ENCODE peak calls at places on chromosomes 11 and 22, in eight cellular contexts. T is Peyer's patch, N is cardiac fibroblast, E is GM12878, V is Panc1, G is H1, C is fibroblast of the aortic adventitia, X is WTC11. O is an unnamed sample.

GRCh38 chr11:65468874-65469333 is 29.9 kb upstream of the MALAT1 start:
- DNase-seq in G (no peak), X (peak), V (no peak), E (no peak), T (peak), N (peak), C (no peak), O (no peak)

GRCh38 chr22:20630873-20631617 is 123.6 kb downstream of the MED15 start:
- DNase-seq in E (no peak), T (no peak), V (no peak), C (no peak), X (no peak), N (no peak), G (no peak), O (no peak)

GRCh38 chr11:77107950-77108349 is 5.3 kb downstream of the OMP start:
- DNase-seq in G (no peak), N (peak), T (peak), C (peak), V (peak), E (no peak), X (no peak), O (peak)

GRCh38 chr22:22380098-22381030 is 128.2 kb downstream of the ZNF280B start:
- DNase-seq in N (no peak), G (no peak), C (no peak), X (peak), E (no peak), T (peak), V (no peak), O (no peak)

GRCh38 chr11:117855452-117855851 is 21.0 kb downstream of the FXYD6 start:
- DNase-seq in V (no peak), E (no peak), C (no peak), G (no peak), N (no peak), T (no peak), X (no peak), O (no peak)

GRCh38 chr11:134515081-134515960 is 103.3 kb upstream of the B3GAT1 start:
- DNase-seq in V (no peak), C (no peak), E (no peak), X (no peak), T (peak), G (no peak), N (no peak), O (no peak)

GRCh38 chr11:131664811-131665210 is 294.4 kb downstream of the NTM start:
- DNase-seq in X (no peak), T (no peak), C (no peak), V (no peak), G (no peak), E (no peak), N (no peak), O (no peak)

GRCh38 chr11:2576536-2576935 is 123.3 kb downstream of the KCNQ1OT1 start:
- DNase-seq in V (no peak), X (peak), N (no peak), G (no peak), E (no peak), T (peak), C (no peak), O (no peak)

GRCh38 chr11:46472662-46472994 is 81.1 kb upstream of the CHRM4 start:
- DNase-seq in C (no peak), V (no peak), N (no peak), T (peak), E (no peak), G (no peak), X (no peak), O (no peak)

GRCh38 chr11:61581931-61582330 is 1.1 kb upstream of the SYT7 start:
- DNase-seq in G (no peak), C (no peak), T (no peak), E (no peak), V (no peak), N (no peak), X (no peak), O (no peak)

GRCh38 chr11:35059040-35059439 is 79.9 kb upstream of the CD44 start:
- DNase-seq in X (no peak), G (no peak), V (no peak), N (no peak), T (no peak), C (no peak), E (no peak), O (no peak)

GRCh38 chr22:46577361-46578249 is 40.2 kb upstream of the CELSR1 start:
- DNase-seq in E (no peak), N (no peak), G (no peak), C (no peak), V (no peak), T (peak), X (peak), O (no peak)

GRCh38 chr11:107770546-107770945 is 58.7 kb upstream of the SLN start:
- DNase-seq in E (no peak), G (no peak), C (no peak), X (no peak), T (no peak), V (no peak), N (peak), O (peak)

GRCh38 chr11:116055064-116055463 is 550.8 kb upstream of the CADM1 start:
- DNase-seq in G (no peak), T (no peak), E (no peak), X (no peak), N (no peak), V (no peak), C (no peak), O (no peak)

GRCh38 chr11:89608234-89608966 is 101.7 kb upstream of the TRIM77 start:
- DNase-seq in C (no peak), N (no peak), T (no peak), X (no peak), E (no peak), V (no peak), G (no peak), O (no peak)

GRCh38 chr11:95469268-95469667 is 238.3 kb upstream of the SESN3 start:
- DNase-seq in X (no peak), T (no peak), V (no peak), E (no peak), N (no peak), G (no peak), C (no peak), O (no peak)

GRCh38 chr11:77203901-77204755 is 76.1 kb downstream of the MYO7A start:
- DNase-seq in G (no peak), V (no peak), C (no peak), N (no peak), E (no peak), X (peak), T (peak), O (no peak)

GRCh38 chr11:61274084-61274483 is 21.0 kb downstream of the VWCE start:
- DNase-seq in G (no peak), N (no peak), V (no peak), X (no peak), T (no peak), E (no peak), C (no peak), O (no peak)

GRCh38 chr22:50532824-50533344 is 3.1 kb upstream of the TYMP start:
- DNase-seq in T (no peak), G (no peak), C (no peak), X (no peak), E (no peak), N (no peak), V (no peak), O (no peak)

GRCh38 chr11:75793966-75794365 is 21.0 kb upstream of the UVRAG start:
- DNase-seq in V (no peak), C (no peak), G (no peak), T (no peak), X (no peak), N (no peak), E (no peak), O (no peak)

GRCh38 chr11:34242037-34242625 is 115.7 kb downstream of the ABTB2 start:
- DNase-seq in N (peak), C (peak), X (no peak), V (no peak), E (no peak), T (peak), G (no peak), O (no peak)

GRCh38 chr11:12932485-12932884 is 76.6 kb upstream of the RASSF10 start:
- DNase-seq in G (no peak), X (no peak), V (no peak), T (no peak), E (no peak), N (no peak), C (no peak), O (no peak)

GRCh38 chr11:61021661-61022212 is 50.3 kb downstream of the CD6 start:
- DNase-seq in T (peak), V (no peak), E (no peak), C (no peak), X (peak), G (peak), N (no peak), O (no peak)

GRCh38 chr11:45413156-45413833 is 127.2 kb upstream of the SYT13 start:
- DNase-seq in G (no peak), E (no peak), C (no peak), T (no peak), N (peak), X (no peak), V (no peak), O (no peak)

GRCh38 chr11:90113541-90113940 is 20.9 kb upstream of the NAALAD2 start:
- DNase-seq in C (peak), E (no peak), V (no peak), N (peak), X (no peak), G (no peak), T (no peak), O (peak)

GRCh38 chr22:48720662-48721393 is 1106.8 kb downstream of the BRD1 start:
- DNase-seq in C (no peak), X (no peak), E (no peak), V (no peak), G (no peak), N (no peak), T (no peak), O (no peak)

GRCh38 chr11:117154468-117154867 is 10.4 kb downstream of the PAFAH1B2 start:
- DNase-seq in E (no peak), G (no peak), C (no peak), V (no peak), N (no peak), T (no peak), X (no peak), O (no peak)

GRCh38 chr22:32473388-32473952 is 1.1 kb upstream of the FBXO7 start:
- DNase-seq in V (no peak), E (peak), G (no peak), X (no peak), T (peak), C (peak), N (peak), O (peak)

GRCh38 chr11:16225623-16226022 is 130.7 kb downstream of the SOX6 start:
- DNase-seq in N (no peak), E (no peak), V (no peak), X (no peak), C (no peak), T (no peak), G (no peak), O (no peak)

GRCh38 chr11:107457205-107457557 is 444 bp downstream of the CWF19L2 start:
- DNase-seq in X (no peak), G (no peak), T (no peak), V (peak), N (no peak), C (no peak), E (no peak), O (no peak)

GRCh38 chr22:42289671-42290269 is 19.3 kb upstream of the TCF20 start:
- DNase-seq in C (no peak), X (no peak), G (no peak), E (no peak), V (no peak), N (no peak), T (no peak), O (no peak)

GRCh38 chr11:118117790-118118601 is 31.2 kb upstream of the SMIM35 start:
- DNase-seq in N (no peak), X (no peak), E (no peak), V (no peak), G (no peak), C (no peak), T (no peak), O (no peak)

GRCh38 chr11:129333873-129334272 is 41.8 kb upstream of the BARX2 start:
- DNase-seq in V (no peak), E (no peak), C (no peak), G (no peak), N (no peak), T (no peak), X (no peak), O (no peak)

GRCh38 chr11:124442847-124443246 is 2.6 kb downstream of the OR8B8 start:
- DNase-seq in G (no peak), N (no peak), V (no peak), E (no peak), X (no peak), C (no peak), T (no peak), O (no peak)

GRCh38 chr11:64237484-64237951 is 3.1 kb downstream of the VEGFB start:
- DNase-seq in C (no peak), E (no peak), T (peak), G (no peak), X (no peak), V (no peak), N (no peak), O (no peak)

GRCh38 chr11:67700548-67701262 is 26.3 kb upstream of the ALDH3B2 start:
- DNase-seq in E (no peak), C (no peak), N (no peak), X (no peak), G (no peak), T (no peak), V (no peak), O (no peak)

GRCh38 chr11:86952933-86953637 is 2.1 kb downstream of the FZD4 start:
- DNase-seq in V (no peak), C (peak), E (no peak), T (no peak), N (peak), X (no peak), G (no peak), O (no peak)

GRCh38 chr11:86954288-86955110 is 696 bp downstream of the FZD4 start:
- DNase-seq in G (no peak), T (no peak), V (no peak), E (no peak), C (peak), X (peak), N (no peak), O (no peak)

GRCh38 chr11:86955111-86955673 is at the start of gene FZD4:
- DNase-seq in G (no peak), X (peak), V (no peak), N (peak), E (no peak), T (peak), C (peak), O (peak)

GRCh38 chr11:86958259-86958658 is 3.1 kb upstream of the FZD4 start:
- DNase-seq in X (no peak), E (no peak), N (no peak), G (no peak), T (no peak), C (no peak), V (no peak), O (no peak)

DNA sequence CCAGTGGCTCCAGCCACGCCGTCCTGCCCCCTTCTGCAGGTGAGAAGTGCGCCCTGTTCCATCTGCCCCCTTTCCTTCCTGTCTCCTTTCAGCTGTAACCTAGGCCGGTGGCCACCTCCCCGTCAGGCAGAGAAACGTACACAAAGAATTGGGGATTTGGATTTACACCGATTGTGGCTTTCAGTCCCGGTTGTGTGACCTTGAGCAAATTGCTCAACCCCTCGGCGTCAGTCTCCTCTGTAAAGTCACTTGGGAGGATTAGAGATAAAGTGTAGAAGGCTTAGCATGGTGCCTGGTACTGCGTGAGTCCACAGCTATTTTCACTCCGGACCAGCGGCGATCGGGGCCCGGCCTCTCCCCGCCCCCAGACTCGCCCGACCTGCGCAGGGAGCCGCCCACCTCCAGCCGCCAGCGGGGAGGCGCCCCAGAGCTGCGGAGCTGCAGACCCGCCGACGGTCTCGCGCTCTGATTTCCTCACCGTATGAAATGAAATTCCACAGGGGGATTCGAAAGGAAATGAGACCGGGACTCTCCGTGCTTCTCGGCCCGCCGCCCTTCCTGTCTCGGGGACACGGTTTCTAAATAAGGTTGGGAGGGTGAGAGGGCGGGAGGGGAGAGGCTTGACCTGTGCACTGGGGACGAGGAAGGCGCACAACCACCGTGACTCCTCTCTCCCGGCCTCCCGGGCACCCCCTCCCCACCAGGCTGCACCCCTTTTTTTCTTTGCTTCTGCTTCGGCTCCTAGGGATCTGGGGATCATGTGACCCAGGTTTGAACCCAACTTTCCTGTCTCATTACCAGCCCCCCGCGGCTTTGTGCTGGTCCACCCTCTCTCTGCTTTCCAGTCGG is 703 bp upstream of the FZD4 start:
- DNase-seq in T (peak), X (peak), V (no peak), G (no peak), E (peak), C (peak), N (peak), O (peak)
- TF ChIP-seq CTCF in T (no peak), X (no peak), V (peak), G (no peak), E (peak), C (peak), N (peak), O (peak)

DNA sequence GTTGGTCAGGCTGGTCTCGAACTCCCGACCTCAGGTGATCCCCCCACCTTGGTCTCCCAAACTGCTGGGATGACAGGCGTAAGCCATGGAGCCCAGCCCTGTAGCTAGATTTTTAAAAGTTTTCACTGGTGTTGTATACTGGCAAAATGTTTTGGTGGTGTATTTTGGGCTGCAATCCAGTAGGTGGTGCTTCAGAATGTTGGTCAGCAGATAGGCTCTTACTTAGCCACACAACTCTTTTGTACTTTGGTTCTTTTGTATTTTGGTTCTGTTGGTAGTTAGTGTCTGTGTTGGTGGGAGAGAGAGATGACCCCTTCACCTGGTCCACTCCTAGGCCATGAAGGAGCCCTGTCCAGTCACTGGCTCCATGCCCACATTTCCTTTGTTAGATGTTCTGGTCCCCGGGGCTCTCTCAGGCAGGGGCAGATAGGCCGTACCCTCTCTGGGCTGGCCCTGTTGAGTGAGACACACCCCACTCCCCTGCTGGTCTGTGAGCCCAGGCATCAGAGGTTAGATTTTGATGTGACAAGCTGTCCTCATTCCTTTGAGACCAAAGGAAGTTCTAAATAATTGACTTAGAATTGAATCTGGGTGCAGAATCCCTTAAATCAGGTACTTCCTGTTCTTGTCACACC is 123.8 kb downstream of the DDX10 start:
- DNase-seq in C (peak), X (peak), E (no peak), V (peak), N (peak), T (no peak), G (no peak), O (peak)
- TF ChIP-seq CTCF in C (peak), X (no peak), E (peak), V (peak), N (peak), T (peak), G (peak), O (peak)

DNA sequence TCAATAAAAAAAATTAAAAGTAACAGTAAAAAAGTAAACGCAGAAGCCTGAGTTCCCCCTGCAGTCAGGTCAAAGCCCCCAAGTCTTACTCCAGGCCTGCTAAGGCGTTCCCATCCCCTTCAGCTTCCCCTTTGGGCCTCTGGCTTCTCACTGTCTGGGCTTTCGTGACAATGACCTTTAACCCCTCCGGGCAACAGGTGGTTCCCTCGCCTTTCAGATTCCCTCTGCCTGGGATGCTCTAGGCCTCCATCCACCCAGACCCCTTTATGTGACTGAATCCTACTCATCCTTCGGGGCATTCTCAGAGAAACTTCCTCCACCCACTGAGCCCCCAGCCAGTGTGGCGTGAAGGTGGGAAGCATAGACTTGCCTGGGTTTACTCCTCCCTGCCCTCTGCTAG is 8.0 kb downstream of the MPST start:
- DNase-seq in E (no peak), N (no peak), V (no peak), X (no peak), T (no peak), C (no peak), G (no peak), O (no peak)
- TF ChIP-seq CTCF in E (no peak), N (no peak), V (no peak), X (no peak), T (no peak), C (no peak), G (no peak), O (no peak)

DNA sequence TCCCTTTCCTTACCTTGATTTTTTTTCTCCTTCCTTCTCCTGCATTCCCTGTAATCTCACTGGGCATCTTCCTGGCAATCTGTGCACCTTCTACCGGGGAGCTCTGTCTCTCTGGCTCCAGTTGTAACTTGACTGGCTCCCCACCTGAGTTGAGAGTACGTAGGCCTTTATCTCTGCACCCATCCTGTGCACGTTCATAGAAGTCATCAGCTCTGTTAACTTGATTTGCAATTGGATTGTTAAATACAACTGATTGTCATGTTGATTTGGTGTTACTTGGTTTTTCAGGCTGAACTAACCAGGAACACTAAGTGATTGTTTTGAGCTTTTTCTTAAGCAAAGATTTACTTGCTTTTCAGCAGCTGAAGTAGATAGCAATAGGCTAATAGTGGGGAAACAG is 11.8 kb downstream of the SWAP70 start:
- DNase-seq in E (no peak), T (no peak), G (no peak), X (peak), N (no peak), C (no peak), V (no peak), O (no peak)
- TF ChIP-seq CTCF in E (no peak), T (no peak), G (no peak), X (no peak), N (no peak), C (no peak), V (no peak), O (no peak)

O was measured in astrocyte of the spinal cord.